ENCODE peak calls at places on chromosomes 16 and 17, in seven cellular contexts. B is amniotic stem cell; H is epithelial cell of esophagus; C is GM12864; I is HCT116; T is left ventricle myocardium inferior; M is stimulated activated CD4-positive, alpha-beta T cell treated with anti-CD3 and anti-CD28 coated beads, Interleukin-1b, Interleukin-23, amount 100 ng/mL, for 48 hours. R is an unnamed sample.
A peak's percentile ranks its signal among the peaks of the same experiment; 100 is the strongest.

GRCh38 chr16:58563235-58563634 is 47.9 kb downstream of the SETD6 start:
- DNase-seq in I (no peak), C (no peak), B (peak; percentile 5), M (no peak), T (no peak), H (peak; percentile 67), R (peak; percentile 85)

GRCh38 chr16:4021916-4022315 is 94.3 kb downstream of the ADCY9 start:
- DNase-seq in B (no peak), M (no peak), C (no peak), H (no peak), I (no peak), T (no peak), R (no peak)

GRCh38 chr16:23124315-23124714 is 24.9 kb downstream of the USP31 start:
- DNase-seq in M (peak; percentile 9), T (no peak), B (peak; percentile 67), I (no peak), C (no peak), H (peak; percentile 90), R (no peak)

GRCh38 chr17:5832886-5833285 is 237.3 kb upstream of the WSCD1 start:
- DNase-seq in I (peak; percentile 58), M (no peak), T (no peak), H (peak; percentile 80), B (no peak), C (no peak), R (no peak)

GRCh38 chr16:76653390-76654026 is 376.3 kb downstream of the CNTNAP4 start:
- DNase-seq in H (peak; percentile 80), C (peak; percentile 13), T (no peak), B (peak; percentile 25), M (no peak), I (no peak), R (peak; percentile 33)

GRCh38 chr17:28612936-28613872 is 781 bp downstream of the RSKR start:
- DNase-seq in H (peak; percentile 28), B (no peak), M (no peak), I (no peak), T (no peak), C (no peak), R (peak; percentile 61)

GRCh38 chr17:44522883-44523671 is 19.9 kb upstream of the GPATCH8 start:
- DNase-seq in M (peak; percentile 70), C (peak; percentile 54), H (peak; percentile 73), B (peak; percentile 22), I (peak; percentile 69), T (peak; percentile 65), R (peak; percentile 86)

GRCh38 chr16:77696149-77696548 is 26.2 kb upstream of the NUDT7 start:
- DNase-seq in M (no peak), H (no peak), B (no peak), T (no peak), I (no peak), C (no peak), R (no peak)

GRCh38 chr16:85148959-85149358 is 36.7 kb upstream of the CIBAR2 start:
- DNase-seq in C (no peak), I (no peak), H (peak; percentile 53), M (no peak), B (no peak), T (no peak), R (no peak)

GRCh38 chr17:73973881-73974409 is 229.5 kb upstream of the RPL38 start:
- DNase-seq in H (no peak), C (no peak), B (no peak), M (no peak), I (no peak), T (peak; percentile 31), R (no peak)

GRCh38 chr17:20920813-20921199 is 122.0 kb downstream of the USP22 start:
- DNase-seq in C (no peak), M (no peak), T (no peak), B (no peak), I (no peak), H (peak; percentile 35), R (no peak)

GRCh38 chr16:82672676-82673075 is 45.9 kb downstream of the CDH13 start:
- DNase-seq in I (no peak), C (no peak), M (no peak), H (no peak), T (no peak), B (no peak), R (no peak)

GRCh38 chr16:80034948-80035700 is 434.6 kb upstream of the MAF start:
- DNase-seq in B (no peak), M (no peak), I (no peak), T (no peak), H (no peak), C (no peak), R (no peak)

GRCh38 chr17:59837362-59838195 is 55.2 kb downstream of the TUBD1 start:
- DNase-seq in I (peak; percentile 100), M (peak; percentile 76), B (peak; percentile 98), T (no peak), H (peak; percentile 99), C (peak; percentile 94), R (peak; percentile 99)

GRCh38 chr17:18031955-18032354 is 7.0 kb downstream of the ATPAF2 start:
- DNase-seq in M (no peak), H (peak; percentile 31), C (no peak), I (no peak), T (no peak), B (no peak), R (no peak)

GRCh38 chr17:42431758-42432161 is 8.7 kb upstream of the CAVIN1 start:
- DNase-seq in I (no peak), B (no peak), T (no peak), C (no peak), M (no peak), H (no peak), R (no peak)

GRCh38 chr17:17750881-17751280 is 69.6 kb downstream of the RAI1 start:
- DNase-seq in T (no peak), B (no peak), M (peak; percentile 40), H (no peak), C (peak; percentile 73), I (no peak), R (no peak)

GRCh38 chr17:77417575-77417974 is 276.8 kb downstream of the SEC14L1 start:
- DNase-seq in C (no peak), M (no peak), H (no peak), T (no peak), I (no peak), B (no peak), R (no peak)

GRCh38 chr17:70251704-70252103 is 82.4 kb downstream of the KCNJ2 start:
- DNase-seq in I (no peak), M (no peak), T (no peak), C (no peak), H (no peak), B (no peak), R (peak; percentile 24)

GRCh38 chr16:87416826-87417471 is 24.8 kb downstream of the MAP1LC3B start:
- DNase-seq in M (no peak), I (no peak), B (peak; percentile 64), H (peak; percentile 53), C (no peak), T (peak; percentile 25), R (peak; percentile 56)

GRCh38 chr17:75394332-75394918 is 11.1 kb downstream of the GRB2 start:
- DNase-seq in B (no peak), C (no peak), T (no peak), M (no peak), I (no peak), H (peak; percentile 22), R (no peak)

GRCh38 chr16:88705746-88706287 is 391 bp downstream of the RNF166 start:
- DNase-seq in I (no peak), C (no peak), H (no peak), M (no peak), B (no peak), T (no peak), R (peak; percentile 19)

GRCh38 chr17:49924116-49924515 is 44.9 kb upstream of the DLX4 start:
- DNase-seq in B (no peak), C (no peak), M (no peak), H (no peak), I (no peak), T (no peak), R (no peak)

GRCh38 chr16:56610017-56610608 is 1.7 kb downstream of the MT2A start:
- DNase-seq in H (peak; percentile 93), M (peak; percentile 86), T (no peak), I (peak; percentile 75), B (peak; percentile 74), C (no peak), R (peak; percentile 50)

GRCh38 chr17:42194133-42194899 is at the start of gene GHDC:
- DNase-seq in B (no peak), M (peak; percentile 81), C (peak; percentile 65), H (peak; percentile 79), T (peak; percentile 84), I (peak; percentile 60), R (peak; percentile 75)

R was measured in trophoblast cell.